ENCODE peak calls at places on chromosome 15, in five cellular contexts. M is H1, V is K562, I is HepG2, P is GM12878. K is an unnamed sample.

GRCh38 chr15:69344238-69344637 is 45.5 kb downstream of the PAQR5 start:
- DNase-seq in V (no peak), P (no peak), I (no peak), M (no peak), K (no peak)

GRCh38 chr15:96293446-96293845 is 37.1 kb upstream of the NR2F2 start:
- DNase-seq in M (no peak), P (no peak), I (no peak), V (no peak), K (no peak)

GRCh38 chr15:86337071-86337470 is 257.4 kb downstream of the AGBL1 start:
- DNase-seq in I (no peak), V (no peak), P (no peak), M (no peak), K (no peak)

GRCh38 chr15:40562691-40563090 is 2.2 kb downstream of the CCDC32 start:
- DNase-seq in V (no peak), I (no peak), P (no peak), M (no peak), K (no peak)

GRCh38 chr15:68885070-68885469 is 45.3 kb upstream of the SPESP1 start:
- DNase-seq in I (no peak), V (no peak), M (no peak), P (no peak), K (no peak)

GRCh38 chr15:75921732-75922703 is 18.3 kb downstream of the FBXO22 start:
- DNase-seq in M (no peak), P (no peak), I (peak), V (no peak), K (no peak)

GRCh38 chr15:50353251-50353998 is 1.6 kb downstream of the GABPB1 start:
- DNase-seq in P (no peak), I (no peak), V (no peak), M (no peak), K (peak)

GRCh38 chr15:47857384-47858168 is 140.3 kb downstream of the SEMA6D start:
- DNase-seq in I (no peak), P (peak), V (no peak), M (no peak), K (no peak)

GRCh38 chr15:74552761-74553441 is 11.9 kb downstream of the ARID3B start:
- DNase-seq in M (no peak), V (no peak), I (no peak), P (no peak), K (no peak)

GRCh38 chr15:48175126-48175525 is 3.0 kb downstream of the MYEF2 start:
- DNase-seq in V (no peak), M (no peak), I (no peak), P (peak), K (no peak)

GRCh38 chr15:87942316-87942715 is 314.2 kb downstream of the NTRK3 start:
- DNase-seq in P (no peak), M (no peak), V (no peak), I (no peak), K (no peak)

GRCh38 chr15:81184188-81184587 is 12.5 kb upstream of the IL16 start:
- DNase-seq in I (no peak), M (peak), P (no peak), V (no peak), K (no peak)

GRCh38 chr15:42577514-42578031 is 2.2 kb downstream of the STARD9 start:
- DNase-seq in P (no peak), M (no peak), V (no peak), I (no peak), K (no peak)

GRCh38 chr15:75732809-75733451 is 20.3 kb upstream of the CSPG4 start:
- DNase-seq in M (peak), V (peak), P (no peak), I (peak), K (peak)

GRCh38 chr15:47688573-47689086 is 28.7 kb upstream of the SEMA6D start:
- DNase-seq in I (no peak), V (no peak), P (no peak), M (no peak), K (no peak)

GRCh38 chr15:86316216-86316615 is 236.5 kb downstream of the AGBL1 start:
- DNase-seq in V (no peak), I (no peak), M (no peak), P (no peak), K (no peak)

GRCh38 chr15:82103500-82103899 is 57.7 kb upstream of the MEX3B start:
- DNase-seq in I (no peak), M (no peak), P (no peak), V (no peak), K (no peak)

GRCh38 chr15:58043192-58043903 is 22.2 kb downstream of the ALDH1A2 start:
- DNase-seq in P (no peak), M (no peak), V (peak), I (peak), K (peak)

GRCh38 chr15:89755701-89756100 is 4.7 kb upstream of the MESP1 start:
- DNase-seq in M (no peak), P (no peak), V (no peak), I (no peak), K (no peak)
- TF ChIP-seq EP300 in M (no peak), P (no peak), V (no peak), I (no peak), K (no peak)

GRCh38 chr15:71638876-71639275 is 171.5 kb upstream of the NR2E3 start:
- DNase-seq in P (no peak), M (no peak), V (peak), I (no peak), K (no peak)

GRCh38 chr15:71632571-71633195 is 177.7 kb upstream of the NR2E3 start:
- DNase-seq in V (no peak), P (no peak), M (no peak), I (no peak), K (no peak)

GRCh38 chr15:71639531-71639930 is 170.8 kb upstream of the NR2E3 start:
- DNase-seq in I (no peak), V (no peak), M (no peak), P (no peak), K (no peak)

GRCh38 chr15:71635735-71636134 is 174.6 kb upstream of the NR2E3 start:
- DNase-seq in P (no peak), I (no peak), M (no peak), V (no peak), K (no peak)

DNA sequence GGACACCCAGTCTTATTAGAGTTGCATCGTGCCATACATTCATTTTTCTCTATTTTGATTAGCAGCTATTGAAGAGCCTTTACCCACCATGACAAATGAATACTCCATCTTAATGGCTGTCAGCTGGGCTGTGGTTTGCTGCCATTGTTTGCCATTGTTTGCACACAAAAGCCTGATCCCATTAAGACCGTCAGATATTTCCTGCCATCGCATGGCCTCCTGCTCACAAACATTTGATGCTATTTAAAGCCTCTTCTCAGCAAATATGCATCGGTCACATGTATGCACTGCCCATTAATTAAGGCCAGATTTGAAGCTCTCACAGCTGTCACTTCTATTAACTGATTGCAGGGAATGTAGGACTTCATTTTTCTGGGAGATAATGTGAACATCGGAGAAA is 175.5 kb upstream of the NR2E3 start:
- DNase-seq in P (no peak), I (no peak), V (no peak), M (no peak), K (no peak)
- TF ChIP-seq CEBPB in P (no peak), I (no peak), V (no peak), M (no peak), K (no peak)

DNA sequence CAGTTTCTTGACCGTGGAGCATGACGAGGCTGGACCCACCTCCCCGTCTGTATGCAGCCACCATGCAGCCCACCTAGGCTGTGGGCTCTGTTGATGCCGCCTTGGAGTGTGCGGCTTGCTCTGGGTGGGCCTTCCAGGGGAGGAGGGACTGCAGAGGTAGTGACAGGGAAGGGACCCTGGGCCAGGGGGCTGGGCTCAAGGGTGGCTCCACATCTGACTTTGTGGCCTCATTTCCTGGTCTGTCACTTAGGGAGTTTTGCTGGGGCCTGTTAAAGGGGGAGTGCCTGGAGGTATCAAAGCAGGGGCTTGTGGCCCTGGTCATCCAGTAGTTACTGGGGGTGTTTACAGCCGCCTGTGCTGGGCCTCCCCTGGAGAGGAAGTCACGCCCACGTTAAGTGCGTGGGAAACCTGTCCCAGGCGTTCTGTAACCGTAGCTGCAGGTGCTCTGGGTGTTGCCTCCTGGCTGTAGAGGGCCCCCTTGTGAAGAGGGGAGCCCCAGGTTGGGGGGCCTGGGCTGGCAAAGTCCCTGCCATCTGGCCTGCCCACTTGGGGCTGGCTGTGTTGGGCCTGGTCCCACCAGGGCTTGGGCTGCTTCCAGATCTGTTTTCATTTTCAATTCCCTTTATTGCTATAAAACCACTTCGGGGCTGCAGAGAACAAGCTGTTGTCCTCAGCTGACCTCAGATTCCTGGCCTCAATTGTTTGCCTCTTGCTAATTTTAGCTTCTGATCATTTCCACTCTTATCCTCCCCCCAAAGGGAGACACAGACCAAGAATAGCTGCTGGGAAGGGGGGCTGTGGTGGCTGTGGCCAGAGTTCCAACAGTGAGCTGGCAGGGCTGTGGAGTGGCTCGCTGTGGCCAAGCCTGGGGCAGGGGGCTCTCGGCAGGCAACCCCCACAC is 26.5 kb downstream of the KLF13 start:
- DNase-seq in V (peak), P (peak), I (no peak), M (no peak), K (no peak)
- TF ChIP-seq EP300 in V (no peak), P (peak), I (no peak), M (no peak), K (no peak)

GRCh38 chr15:62509395-62509973 is 344.4 kb upstream of the C2CD4B start:
- DNase-seq in P (no peak), I (no peak), V (no peak), M (no peak), K (no peak)
- TF ChIP-seq CEBPB in P (no peak), I (no peak), V (no peak), M (no peak), K (no peak)

GRCh38 chr15:52262364-52262763 is 33.2 kb downstream of the MYO5C start:
- DNase-seq in M (no peak), I (no peak), P (no peak), V (no peak), K (no peak)

GRCh38 chr15:52259503-52259902 is 36.1 kb downstream of the MYO5C start:
- DNase-seq in P (no peak), V (no peak), I (no peak), M (no peak), K (no peak)

GRCh38 chr15:52263563-52263962 is 32.0 kb downstream of the MYO5C start:
- DNase-seq in P (no peak), V (no peak), I (no peak), M (no peak), K (no peak)

GRCh38 chr15:52261026-52261425 is 34.6 kb downstream of the MYO5C start:
- DNase-seq in I (no peak), M (no peak), P (no peak), V (no peak), K (no peak)

GRCh38 chr15:52261498-52262242 is 33.9 kb downstream of the MYO5C start:
- DNase-seq in M (peak), V (no peak), I (no peak), P (peak), K (peak)
- TF ChIP-seq EP300 in M (peak), V (no peak), I (no peak), P (peak), K (no peak)

DNA sequence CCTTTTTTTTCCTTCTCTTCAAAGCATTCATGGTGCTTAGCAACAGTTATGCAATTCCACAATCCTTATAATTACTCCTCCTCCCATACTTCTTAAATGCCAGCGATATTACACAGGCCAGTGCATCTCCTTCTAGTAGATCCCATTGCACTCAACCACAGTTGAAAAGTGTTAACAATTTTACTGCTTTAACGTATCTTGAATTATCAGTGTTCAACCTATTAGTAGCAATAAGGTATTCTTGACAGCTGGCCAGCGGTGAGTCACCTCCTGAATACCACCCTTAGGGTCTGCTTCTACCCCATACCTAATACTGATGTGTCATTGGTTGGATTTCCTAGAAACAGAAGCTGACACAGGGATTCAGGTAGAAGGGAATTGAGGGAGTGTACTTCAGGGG is 24.0 kb upstream of the TEX9 start:
- DNase-seq in M (no peak), V (no peak), I (no peak), P (no peak), K (no peak)
- TF ChIP-seq CEBPB in M (no peak), V (no peak), I (no peak), P (no peak), K (no peak)

DNA sequence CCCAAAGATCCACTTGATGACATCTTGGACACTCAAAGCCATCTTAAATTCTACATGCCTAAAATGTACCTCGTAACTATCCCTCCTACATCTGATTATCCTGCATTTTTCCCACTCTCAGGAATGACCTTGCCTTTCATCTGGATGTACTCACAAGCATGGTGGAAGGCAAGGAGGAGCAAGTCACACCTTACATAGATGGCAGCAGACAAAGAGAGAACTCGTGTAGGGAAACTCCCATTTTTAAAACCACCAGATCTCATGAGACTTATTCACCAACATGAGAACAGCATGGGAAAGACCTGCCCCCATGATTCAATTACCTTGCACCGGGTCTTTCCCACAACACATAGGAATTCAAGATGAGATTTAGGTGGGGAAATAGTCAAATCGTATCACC is 616.0 kb downstream of the MCTP2 start:
- DNase-seq in M (no peak), V (no peak), P (no peak), I (no peak), K (no peak)
- TF ChIP-seq EP300 in M (no peak), V (no peak), P (no peak), I (no peak), K (no peak)

K was measured in A549.